ENCODE peak calls at places on chromosomes 1 and 21, in seven cellular contexts. Y is heart left ventricle, S is ovary, Q is K562, G is heart right ventricle, H is body of pancreas, U is PC-9. K is an unnamed sample. For H3K4me1, the result is how much of the 10 kb centered on the place peaks cover.

GRCh38 chr1:9449106-9449627 is 90.1 kb upstream of the SLC25A33 start:
- DNase-seq in Y (peak), S (no peak), Q (no peak), G (no peak), H (no peak), U (no peak), K (no peak)

GRCh38 chr1:177847843-177848242 is 122.0 kb downstream of the SEC16B start:
- DNase-seq in Y (no peak), S (no peak), Q (no peak), G (no peak), H (no peak), U (no peak), K (no peak)

GRCh38 chr1:20093940-20094391 is 24.0 kb downstream of the PLA2G5 start:
- DNase-seq in Y (peak), S (peak), Q (no peak), G (peak), H (no peak), U (no peak), K (no peak)

GRCh38 chr1:85091647-85092295 is 43.5 kb upstream of the MCOLN3 start:
- DNase-seq in Y (no peak), S (no peak), Q (no peak), G (no peak), H (no peak), U (no peak), K (no peak)

GRCh38 chr1:159406821-159407220 is 25.2 kb upstream of the OR10J4 start:
- DNase-seq in Y (no peak), S (no peak), Q (no peak), G (no peak), H (no peak), U (no peak), K (no peak)

GRCh38 chr1:102742426-102742825 is 365.9 kb downstream of the COL11A1 start:
- DNase-seq in Y (no peak), S (no peak), Q (no peak), G (no peak), H (no peak), U (no peak), K (no peak)

GRCh38 chr1:101262601-101263348 is 26.0 kb downstream of the S1PR1 start:
- DNase-seq in Y (no peak), S (no peak), Q (no peak), G (no peak), H (no peak), U (no peak), K (no peak)

GRCh38 chr1:35371506-35371905 is 103.0 kb downstream of the ZMYM4 start:
- DNase-seq in Y (no peak), S (no peak), Q (peak), G (no peak), H (no peak), U (no peak), K (no peak)

GRCh38 chr21:43012596-43012995 is 38.2 kb downstream of the PKNOX1 start:
- DNase-seq in Y (no peak), S (no peak), Q (no peak), G (no peak), H (no peak), U (peak), K (no peak)

GRCh38 chr1:189212606-189213005 is 1265.1 kb downstream of the BRINP3 start:
- DNase-seq in Y (no peak), S (no peak), Q (no peak), G (no peak), H (no peak), U (no peak), K (no peak)

GRCh38 chr1:219582310-219582709 is 30.6 kb downstream of the ZC3H11B start:
- DNase-seq in Y (no peak), S (no peak), Q (no peak), G (no peak), H (no peak), U (no peak), K (no peak)

GRCh38 chr1:107171378-107171777 is 30.5 kb downstream of the NTNG1 start:
- DNase-seq in Y (no peak), S (no peak), Q (no peak), G (no peak), H (no peak), U (no peak), K (no peak)

GRCh38 chr1:30911061-30911954 is 2.8 kb upstream of the SDC3 start:
- DNase-seq in Y (peak), S (peak), Q (peak), G (peak), H (peak), U (peak), K (peak)

GRCh38 chr1:115133440-115133839 is 44.1 kb upstream of the TSPAN2 start:
- DNase-seq in Y (no peak), S (no peak), Q (no peak), G (no peak), H (no peak), U (no peak), K (no peak)

GRCh38 chr1:61782771-61783170 is 40.5 kb downstream of the PATJ start:
- DNase-seq in Y (no peak), S (no peak), Q (no peak), G (no peak), H (no peak), U (no peak), K (no peak)

DNA sequence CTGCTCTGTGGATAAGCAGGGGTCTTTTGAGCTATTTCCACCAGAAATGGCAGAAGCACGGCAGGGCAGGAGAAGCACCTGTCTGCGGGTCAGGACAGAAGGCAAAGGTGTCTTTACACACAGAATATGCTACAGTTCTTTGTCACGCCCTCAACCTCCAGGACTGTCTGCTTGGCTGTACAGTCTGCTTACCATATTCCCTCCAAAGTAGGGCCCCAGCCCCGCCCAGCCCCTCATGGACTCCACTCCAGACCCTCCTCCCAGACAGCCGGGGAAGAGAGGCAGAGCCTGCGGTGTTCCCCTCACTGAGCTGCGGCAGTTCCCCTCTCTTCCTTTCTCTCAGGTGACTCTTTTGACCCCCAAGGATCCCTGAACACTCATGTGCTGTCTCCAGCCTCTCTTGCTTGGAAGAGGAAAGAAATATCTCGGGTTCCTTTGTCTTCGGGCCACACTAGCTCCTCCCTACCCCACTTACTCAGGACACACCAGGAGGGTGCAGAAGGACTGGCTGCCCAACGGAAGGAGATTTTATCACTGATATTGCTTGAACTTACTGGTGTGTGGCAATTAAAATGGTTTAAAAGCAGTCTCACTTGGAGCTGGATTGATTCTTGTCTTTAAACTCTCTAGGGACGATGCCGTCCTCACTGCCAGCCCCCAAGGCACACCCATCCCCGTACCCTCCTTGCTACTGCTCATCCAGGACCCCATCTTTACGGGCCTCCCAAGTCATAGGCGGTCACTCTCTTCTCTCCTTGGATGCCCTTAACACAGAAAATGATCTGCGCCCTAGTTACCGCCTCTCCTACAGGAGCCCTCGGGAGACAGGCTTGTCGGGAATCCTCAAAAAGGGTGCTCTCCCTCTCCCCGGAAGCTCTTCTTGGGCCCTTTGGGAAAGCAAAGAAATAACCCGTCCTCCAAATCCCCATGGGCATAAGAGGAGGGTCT is 169.7 kb downstream of the TOMM20 start:
- DNase-seq in Y (no peak), S (no peak), Q (no peak), G (no peak), H (no peak), U (no peak), K (peak)
- H3K4me1 ChIP-seq in Y (under half), S (under half), Q (half or more), G (half or more), H (half or more), U (half or more), K (half or more)

GRCh38 chr1:162009501-162010174 is 14.0 kb downstream of the OLFML2B start:
- DNase-seq in Y (peak), S (no peak), Q (no peak), G (peak), H (peak), U (no peak), K (no peak)
- H3K4me1 ChIP-seq in Y (under half), S (under half), Q (under half), G (under half), H (under half), U (under half), K (under half)

DNA sequence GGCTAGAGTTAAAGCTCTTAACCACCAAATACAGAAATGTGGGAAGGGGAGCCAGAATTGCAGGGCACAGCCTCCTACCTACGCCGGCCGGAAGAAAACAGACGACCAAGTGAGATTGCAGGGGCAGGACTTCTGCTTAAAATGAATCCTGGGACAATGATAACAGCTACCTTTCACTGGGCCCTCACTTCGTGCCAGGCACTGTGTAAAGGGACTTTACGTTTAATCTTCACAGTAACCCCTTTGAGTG is at the start of gene GNAT2:
- DNase-seq in Y (no peak), S (no peak), Q (no peak), G (no peak), H (no peak), U (no peak), K (no peak)
- H3K4me1 ChIP-seq in Y (under half), S (under half), Q (under half), G (under half), H (under half), U (under half), K (under half)

DNA sequence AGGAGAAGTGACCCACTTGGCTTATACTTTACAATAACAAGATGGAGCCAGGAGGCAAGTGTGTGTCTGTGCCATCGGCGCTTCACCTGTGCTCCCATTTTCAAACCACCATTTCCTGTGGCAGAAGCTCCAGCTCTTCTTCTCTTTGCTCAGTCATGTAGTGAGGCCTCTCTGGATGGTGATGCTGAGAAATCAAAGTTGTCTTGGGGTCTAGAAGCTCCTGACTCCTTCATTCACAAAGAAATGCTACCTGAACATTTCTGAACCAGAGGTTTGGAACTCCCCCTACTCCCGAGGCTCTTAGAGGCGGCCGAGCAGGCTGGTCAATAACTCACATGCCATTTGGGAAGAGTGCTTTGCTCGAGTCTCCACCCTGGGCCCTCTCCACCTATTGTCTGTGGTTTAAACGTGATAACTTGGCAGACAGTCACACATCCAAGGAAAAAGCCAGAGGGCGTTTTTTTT is 18.0 kb downstream of the SLAMF1 start:
- DNase-seq in Y (no peak), S (no peak), Q (no peak), G (no peak), H (no peak), U (no peak), K (no peak)
- H3K4me1 ChIP-seq in Y (under half), S (under half), Q (half or more), G (under half), H (under half), U (under half), K (under half)

DNA sequence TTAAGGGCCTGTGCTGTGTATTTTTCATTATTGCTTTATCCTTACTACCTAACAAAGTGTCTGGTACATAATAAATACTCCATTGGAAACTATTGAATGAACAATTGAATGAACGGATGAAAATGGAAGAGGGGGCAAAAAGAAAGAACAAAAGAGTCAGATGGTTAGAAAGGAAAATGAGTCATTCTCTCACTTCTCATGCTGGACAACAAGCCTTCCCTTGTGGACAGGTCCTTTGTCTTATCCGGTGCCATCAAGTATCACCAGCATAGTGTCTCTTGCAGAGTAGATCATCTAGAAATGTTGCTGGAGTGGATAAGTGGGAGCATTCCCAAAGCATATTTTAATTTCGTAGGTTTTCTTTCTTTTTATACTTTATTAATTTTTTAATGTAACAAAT is 159.9 kb downstream of the NEK7 start:
- DNase-seq in Y (no peak), S (no peak), Q (no peak), G (no peak), H (no peak), U (no peak), K (no peak)
- H3K4me1 ChIP-seq in Y (under half), S (under half), Q (under half), G (under half), H (under half), U (under half), K (under half)

GRCh38 chr21:28754127-28754611 is 238.5 kb downstream of the LTN1 start:
- DNase-seq in Y (peak), S (no peak), Q (no peak), G (peak), H (no peak), U (no peak), K (no peak)

GRCh38 chr21:28758042-28758882 is 234.4 kb downstream of the LTN1 start:
- DNase-seq in Y (no peak), S (no peak), Q (no peak), G (no peak), H (no peak), U (no peak), K (no peak)

GRCh38 chr21:28752131-28752530 is 240.5 kb downstream of the LTN1 start:
- DNase-seq in Y (no peak), S (no peak), Q (no peak), G (no peak), H (no peak), U (no peak), K (no peak)

GRCh38 chr21:28758883-28759242 is 233.8 kb downstream of the LTN1 start:
- DNase-seq in Y (no peak), S (no peak), Q (no peak), G (no peak), H (no peak), U (no peak), K (no peak)

DNA sequence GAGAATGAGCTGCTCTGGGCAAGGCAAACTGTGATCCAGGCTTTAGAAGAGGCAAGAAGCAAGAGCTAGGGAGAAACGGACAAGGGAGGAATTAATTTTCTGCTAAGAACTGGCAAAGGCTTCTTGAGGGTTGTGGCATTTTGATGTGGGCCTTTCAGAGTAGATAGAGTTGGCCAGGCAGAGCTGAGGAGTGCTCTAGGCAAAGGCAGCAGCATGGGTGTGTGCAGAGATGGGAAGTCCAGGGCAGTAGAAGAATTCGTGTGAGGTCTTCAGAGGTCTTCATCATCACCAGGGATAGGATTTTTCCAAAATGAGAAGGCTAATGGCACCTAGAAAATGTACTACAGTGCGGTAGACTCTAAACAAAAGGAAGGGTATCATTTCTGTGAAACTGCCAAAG is 237.8 kb downstream of the LTN1 start:
- DNase-seq in Y (no peak), S (no peak), Q (no peak), G (no peak), H (no peak), U (no peak), K (no peak)
- H3K4me1 ChIP-seq in Y (under half), S (under half), Q (under half), G (under half), H (under half), U (under half), K (under half)

GRCh38 chr1:226887006-226887405 is 16.6 kb downstream of the PSEN2 start:
- DNase-seq in Y (no peak), S (no peak), Q (no peak), G (no peak), H (no peak), U (no peak), K (no peak)
- H3K4me1 ChIP-seq in Y (under half), S (under half), Q (under half), G (under half), H (under half), U (under half), K (under half)

GRCh38 chr1:41501581-41501980 is 17.1 kb upstream of the EDN2 start:
- DNase-seq in Y (peak), S (no peak), Q (no peak), G (no peak), H (peak), U (no peak), K (peak)

GRCh38 chr1:41503507-41504125 is 19.1 kb upstream of the EDN2 start:
- DNase-seq in Y (no peak), S (no peak), Q (peak), G (no peak), H (no peak), U (no peak), K (no peak)

GRCh38 chr1:41504126-41505035 is 19.9 kb upstream of the EDN2 start:
- DNase-seq in Y (no peak), S (no peak), Q (no peak), G (no peak), H (no peak), U (peak), K (no peak)

GRCh38 chr1:41500781-41501518 is 16.5 kb upstream of the EDN2 start:
- DNase-seq in Y (no peak), S (no peak), Q (no peak), G (no peak), H (no peak), U (no peak), K (no peak)

GRCh38 chr1:41502912-41503311 is 18.4 kb upstream of the EDN2 start:
- DNase-seq in Y (peak), S (no peak), Q (no peak), G (no peak), H (no peak), U (no peak), K (no peak)
- H3K4me1 ChIP-seq in Y (under half), S (under half), Q (under half), G (under half), H (under half), U (half or more), K (under half)

DNA sequence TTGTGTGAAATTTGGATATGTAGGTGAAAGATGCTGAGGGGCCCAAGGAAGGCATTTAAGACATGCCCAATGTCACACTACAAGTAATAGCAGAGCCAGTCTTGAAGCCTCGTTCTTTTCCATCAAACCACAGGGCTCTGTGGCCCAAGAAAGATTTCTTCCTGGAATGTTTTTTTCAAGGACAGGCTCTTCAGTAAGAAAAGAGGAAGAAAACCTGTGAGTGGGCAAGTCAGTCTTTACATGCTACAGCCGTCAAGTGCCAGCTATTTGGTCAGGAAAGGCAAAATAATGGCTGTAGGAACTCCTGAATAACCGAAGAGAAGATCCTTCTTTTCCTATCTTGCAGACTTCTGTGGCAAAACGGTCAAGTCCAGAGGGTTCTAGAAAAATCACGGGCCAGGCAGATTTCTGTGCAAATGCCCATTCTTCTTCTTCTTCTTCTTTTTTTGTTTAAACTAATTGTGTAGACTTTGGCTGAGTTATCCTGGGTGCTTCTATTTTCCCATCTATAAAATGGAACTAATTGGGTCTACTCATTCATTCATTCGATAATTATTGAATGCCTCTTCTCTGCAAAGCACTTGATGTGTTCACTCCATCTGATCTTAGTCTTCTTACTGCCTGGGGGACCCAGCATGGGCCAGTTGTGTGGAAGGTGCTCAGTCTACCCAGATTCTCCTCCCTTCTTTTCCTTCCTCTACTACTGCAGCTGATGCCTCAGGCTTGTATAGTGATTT is 1.9 kb upstream of the ID3 start:
- DNase-seq in Y (no peak), S (no peak), Q (no peak), G (no peak), H (no peak), U (no peak), K (no peak)
- H3K4me1 ChIP-seq in Y (under half), S (under half), Q (half or more), G (under half), H (half or more), U (under half), K (under half)

GRCh38 chr21:28833181-28833580 is 159.5 kb downstream of the LTN1 start:
- DNase-seq in Y (no peak), S (no peak), Q (no peak), G (no peak), H (no peak), U (peak), K (no peak)

GRCh38 chr21:28833609-28834008 is 159.1 kb downstream of the LTN1 start:
- DNase-seq in Y (no peak), S (no peak), Q (no peak), G (no peak), H (no peak), U (no peak), K (no peak)

GRCh38 chr21:28834335-28835238 is 158.1 kb downstream of the LTN1 start:
- DNase-seq in Y (no peak), S (no peak), Q (no peak), G (no peak), H (no peak), U (no peak), K (peak)

GRCh38 chr21:28832013-28832714 is 160.5 kb downstream of the LTN1 start:
- DNase-seq in Y (no peak), S (no peak), Q (no peak), G (no peak), H (no peak), U (peak), K (no peak)

DNA sequence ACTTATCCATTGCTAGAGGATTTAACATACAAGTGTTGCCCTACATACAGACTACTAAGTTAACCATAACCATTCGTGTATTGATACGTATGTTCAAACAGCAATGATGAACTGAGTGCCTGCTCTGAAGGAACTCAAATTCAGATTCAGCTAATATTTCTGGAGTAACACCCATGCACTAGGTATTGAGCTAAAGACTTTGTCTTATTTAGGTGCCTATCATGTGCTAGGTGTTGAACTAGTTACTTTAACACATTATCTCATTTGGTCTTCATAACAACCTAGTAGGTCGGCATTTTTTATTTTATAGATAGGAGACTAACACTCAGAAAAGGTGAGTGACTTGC is 160.0 kb downstream of the LTN1 start:
- DNase-seq in Y (no peak), S (no peak), Q (no peak), G (no peak), H (no peak), U (no peak), K (no peak)
- H3K4me1 ChIP-seq in Y (under half), S (under half), Q (under half), G (under half), H (under half), U (under half), K (under half)

K was measured in colonic mucosa.